ENCODE peak calls at places on chromosomes 6 and 20, in eight cellular contexts. V is NCI-H345, U is LoVo, S is pancreas, B is breast epithelium, M is PC-9, C is posterior cingulate gyrus, D is mesendoderm. Q is an unnamed sample.

GRCh38 chr20:51136326-51136725 is 113.4 kb upstream of the KCNG1 start:
- DNase-seq in V (no peak), U (peak; percentile 65), S (no peak), B (no peak), M (no peak), C (no peak), D (no peak), Q (no peak)

GRCh38 chr6:34890526-34890910 is 1.5 kb downstream of the ANKS1A start:
- DNase-seq in V (no peak), U (no peak), S (no peak), B (no peak), M (no peak), C (no peak), D (no peak), Q (no peak)

GRCh38 chr6:119195848-119196247 is 117.4 kb upstream of the FAM184A start:
- DNase-seq in V (peak; percentile 84), U (no peak), S (no peak), B (no peak), M (no peak), C (no peak), D (no peak), Q (no peak)

GRCh38 chr6:168734523-168734922 is 293.5 kb downstream of the SMOC2 start:
- DNase-seq in V (no peak), U (no peak), S (no peak), B (no peak), M (no peak), C (no peak), D (no peak), Q (no peak)

GRCh38 chr6:99333068-99333467 is 16.4 kb downstream of the FAXC start:
- DNase-seq in V (no peak), U (no peak), S (no peak), B (no peak), M (no peak), C (no peak), D (no peak), Q (no peak)

GRCh38 chr20:6744805-6745204 is 22.7 kb upstream of the BMP2 start:
- DNase-seq in V (no peak), U (no peak), S (no peak), B (no peak), M (no peak), C (no peak), D (no peak), Q (no peak)

GRCh38 chr20:40638414-40638813 is 50.6 kb downstream of the MAFB start:
- DNase-seq in V (no peak), U (no peak), S (no peak), B (no peak), M (no peak), C (no peak), D (no peak), Q (no peak)

GRCh38 chr6:160221423-160221822 is 37.2 kb downstream of the SLC22A2 start:
- DNase-seq in V (no peak), U (peak; percentile 5), S (no peak), B (no peak), M (no peak), C (no peak), D (peak; percentile 69), Q (no peak)

GRCh38 chr6:37622639-37623038 is 75.0 kb downstream of the MDGA1 start:
- DNase-seq in V (no peak), U (no peak), S (no peak), B (no peak), M (no peak), C (no peak), D (no peak), Q (no peak)

GRCh38 chr6:34143884-34144580 is 1.9 kb downstream of the GRM4 start:
- DNase-seq in V (peak; percentile 55), U (no peak), S (no peak), B (no peak), M (no peak), C (peak; percentile 92), D (peak; percentile 92), Q (peak; percentile 84)

GRCh38 chr20:52132337-52132736 is 59.2 kb downstream of the ZFP64 start:
- DNase-seq in V (no peak), U (no peak), S (no peak), B (no peak), M (no peak), C (no peak), D (no peak), Q (no peak)

GRCh38 chr6:152117156-152118129 is 310.0 kb downstream of the ESR1 start:
- DNase-seq in V (no peak), U (no peak), S (peak; percentile 16), B (no peak), M (no peak), C (no peak), D (no peak), Q (no peak)

GRCh38 chr20:45408646-45409213 is 641 bp downstream of the DBNDD2 start:
- DNase-seq in V (no peak), U (no peak), S (no peak), B (no peak), M (no peak), C (peak; percentile 88), D (no peak), Q (no peak)

GRCh38 chr20:61443541-61444126 is 191.6 kb downstream of the CDH4 start:
- DNase-seq in V (no peak), U (no peak), S (no peak), B (no peak), M (no peak), C (peak; percentile 37), D (no peak), Q (no peak)

GRCh38 chr6:43089467-43089866 is 13.4 kb downstream of the PTK7 start:
- DNase-seq in V (no peak), U (no peak), S (no peak), B (no peak), M (no peak), C (peak; percentile 44), D (peak; percentile 76), Q (no peak)

GRCh38 chr20:62495798-62496325 is 20.1 kb upstream of the GATA5 start:
- DNase-seq in V (no peak), U (no peak), S (peak; percentile 18), B (no peak), M (no peak), C (no peak), D (no peak), Q (no peak)

GRCh38 chr20:49671429-49671828 is 42.2 kb downstream of the B4GALT5 start:
- DNase-seq in V (no peak), U (no peak), S (no peak), B (no peak), M (no peak), C (no peak), D (no peak), Q (no peak)

GRCh38 chr6:48447251-48447650 is 336.3 kb upstream of the PTCHD4 start:
- DNase-seq in V (no peak), U (no peak), S (no peak), B (no peak), M (no peak), C (no peak), D (no peak), Q (no peak)

GRCh38 chr6:49415358-49415757 is 47.7 kb downstream of the MMUT start:
- DNase-seq in V (no peak), U (no peak), S (no peak), B (no peak), M (no peak), C (no peak), D (no peak), Q (no peak)

GRCh38 chr6:36376183-36376582 is 11.3 kb downstream of the ETV7 start:
- DNase-seq in V (no peak), U (no peak), S (no peak), B (no peak), M (no peak), C (no peak), D (no peak), Q (no peak)

GRCh38 chr6:108966855-108967755 is 118.9 kb downstream of the ARMC2 start:
- DNase-seq in V (no peak), U (peak; percentile 4), S (no peak), B (peak; percentile 43), M (peak; percentile 93), C (no peak), D (peak; percentile 85), Q (peak; percentile 62)

GRCh38 chr20:1825492-1825891 is 69.7 kb upstream of the SIRPA start:
- DNase-seq in V (no peak), U (no peak), S (no peak), B (no peak), M (peak; percentile 53), C (no peak), D (no peak), Q (no peak)

GRCh38 chr6:134449781-134450180 is 131.9 kb upstream of the SGK1 start:
- DNase-seq in V (no peak), U (no peak), S (peak; percentile 33), B (no peak), M (no peak), C (no peak), D (no peak), Q (no peak)

Q was measured in nephron progenitor cell.